ENCODE peak calls at places on chromosome 4, in four cellular contexts. V is glutamatergic neuron, M is RWPE1, T is PC-9. O is an unnamed sample.

GRCh38 chr4:169658970-169659735 is 38.8 kb downstream of the CLCN3 start:
- DNase-seq in V (no peak), T (no peak), M (no peak), O (peak)

GRCh38 chr4:57401586-57401985 is 291.4 kb upstream of the IGFBP7 start:
- DNase-seq in M (no peak), T (no peak), V (no peak), O (no peak)

GRCh38 chr4:30847157-30847556 is 127.0 kb downstream of the PCDH7 start:
- DNase-seq in T (no peak), M (no peak), V (no peak), O (no peak)

GRCh38 chr4:134024251-134024650 is 177.3 kb downstream of the PABPC4L start:
- DNase-seq in T (no peak), M (no peak), V (no peak), O (peak)

GRCh38 chr4:152591876-152592275 is 56.0 kb upstream of the FBXW7 start:
- DNase-seq in M (no peak), T (no peak), V (no peak), O (no peak)

GRCh38 chr4:106694232-106694631 is 325.7 kb upstream of the GIMD1 start:
- DNase-seq in T (no peak), M (no peak), V (no peak), O (no peak)

GRCh38 chr4:1384675-1385372 is 21.4 kb downstream of the NKX1-1 start:
- DNase-seq in T (no peak), M (no peak), V (peak), O (no peak)

GRCh38 chr4:185654311-185654710 is 119.0 kb upstream of the PDLIM3 start:
- DNase-seq in V (no peak), M (no peak), T (no peak), O (no peak)

GRCh38 chr4:107548211-107548905 is 171.7 kb downstream of the PAPSS1 start:
- DNase-seq in T (no peak), M (no peak), V (no peak), O (no peak)

GRCh38 chr4:41887821-41888699 is 47.2 kb upstream of the TMEM33 start:
- DNase-seq in V (peak), T (peak), M (no peak), O (peak)

GRCh38 chr4:102449751-102450352 is 51.3 kb upstream of the NFKB1 start:
- DNase-seq in M (peak), T (peak), V (no peak), O (peak)

GRCh38 chr4:163702736-163703135 is 208.2 kb downstream of the TMA16 start:
- DNase-seq in V (no peak), M (no peak), T (no peak), O (no peak)

GRCh38 chr4:169745291-169745690 is 12.5 kb downstream of the HPF1 start:
- DNase-seq in M (no peak), T (no peak), V (no peak), O (peak)

GRCh38 chr4:110231869-110232268 is 33.5 kb upstream of the ELOVL6 start:
- DNase-seq in M (peak), V (no peak), T (no peak), O (peak)

GRCh38 chr4:127383666-127384065 is 249.1 kb upstream of the INTU start:
- DNase-seq in V (no peak), T (no peak), M (no peak), O (no peak)

GRCh38 chr4:43251760-43252317 is 359.3 kb downstream of the GRXCR1 start:
- DNase-seq in T (no peak), M (no peak), V (no peak), O (peak)
- TF ChIP-seq CTCF in T (no peak), M (no peak), V (no peak), O (no peak)

DNA sequence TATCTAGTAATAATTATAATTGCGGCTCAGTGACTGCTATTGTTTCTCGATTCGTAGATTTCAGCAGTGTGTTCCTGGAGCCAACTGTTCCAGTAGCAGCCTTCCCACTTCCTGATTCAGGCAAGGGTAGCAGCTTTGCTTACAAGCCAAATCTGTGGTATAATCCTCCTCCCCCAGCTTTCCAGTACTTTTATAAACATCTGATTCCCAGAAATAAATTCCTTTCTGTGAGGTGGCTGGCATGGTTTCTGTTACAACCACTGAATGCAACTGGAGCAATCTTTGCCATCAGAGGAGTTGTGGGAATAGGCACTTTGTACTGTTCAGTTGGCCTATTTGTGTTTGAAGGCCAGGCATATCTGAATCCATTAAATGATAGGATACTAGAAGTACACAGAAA is 80.0 kb downstream of the GLRA3 start:
- DNase-seq in V (no peak), M (no peak), T (no peak), O (peak)
- TF ChIP-seq CTCF in V (no peak), M (no peak), T (no peak), O (no peak)

DNA sequence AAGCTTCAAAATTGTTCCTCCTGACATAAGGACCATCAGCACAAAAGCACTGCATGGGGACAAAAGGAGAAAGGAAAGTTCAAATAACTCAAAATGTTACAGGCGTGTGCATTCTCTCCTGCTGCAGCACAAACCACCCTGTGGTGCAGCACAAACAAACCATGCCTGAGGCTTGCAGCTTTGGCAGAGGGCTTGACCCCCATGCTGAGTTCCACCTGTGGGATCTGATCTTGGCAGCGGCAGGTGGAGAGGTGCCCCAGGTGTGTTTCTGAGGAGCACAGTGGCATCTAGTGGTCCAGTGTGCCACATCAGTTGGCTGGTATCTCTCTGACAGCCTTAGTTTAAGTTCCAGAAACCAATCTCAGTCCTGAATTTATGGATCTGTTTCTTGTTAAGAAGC is 164.6 kb downstream of the SOWAHB start:
- DNase-seq in T (peak), M (peak), V (no peak), O (peak)
- TF ChIP-seq CTCF in T (peak), M (peak), V (no peak), O (peak)

DNA sequence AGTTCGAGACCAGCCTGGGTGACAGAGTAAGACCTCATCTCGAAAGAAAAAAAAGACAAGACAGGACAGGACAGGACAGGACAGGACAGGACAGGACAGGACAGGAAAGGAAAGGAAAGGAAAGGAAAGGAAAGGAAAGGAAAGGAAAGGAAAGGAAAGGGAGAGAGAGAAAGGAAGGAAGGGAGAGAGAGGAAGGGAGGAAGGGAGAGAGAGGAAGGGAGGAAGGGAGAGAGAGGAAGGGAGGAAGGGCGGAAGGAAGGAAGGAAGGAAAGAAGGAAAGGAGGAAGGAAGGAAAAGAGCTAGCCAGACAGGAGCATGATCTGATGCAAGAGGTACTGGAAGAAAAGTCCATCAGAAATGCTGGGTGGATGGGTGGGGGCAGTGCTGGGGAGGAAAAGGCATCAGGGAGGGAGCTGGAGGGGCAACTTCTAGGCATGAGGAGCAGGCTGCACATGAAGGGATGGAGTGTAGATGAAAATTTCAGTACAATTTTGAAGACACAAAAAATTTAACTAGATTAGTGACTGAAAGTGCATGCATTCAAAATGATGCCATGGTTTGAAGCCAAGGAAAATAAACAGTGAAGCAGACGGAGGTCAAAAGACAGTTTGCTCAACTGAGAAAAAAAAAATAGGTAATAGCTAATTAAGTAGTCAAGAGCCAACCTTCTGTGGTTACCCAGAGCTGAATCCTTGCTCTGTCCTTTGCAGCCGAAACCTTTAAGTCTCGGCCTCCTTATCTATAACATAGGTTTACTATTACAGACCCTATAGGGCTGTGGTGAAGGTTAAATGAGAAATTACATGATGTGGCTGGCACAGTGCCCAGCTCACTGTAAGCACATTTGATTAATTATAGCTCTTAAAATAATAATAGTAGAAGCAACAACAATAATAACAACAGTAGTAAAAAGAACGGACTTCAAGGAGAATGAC is 59.9 kb downstream of the ZNF827 start:
- DNase-seq in M (no peak), T (no peak), V (no peak), O (peak)
- TF ChIP-seq CTCF in M (no peak), T (no peak), V (no peak), O (no peak)

DNA sequence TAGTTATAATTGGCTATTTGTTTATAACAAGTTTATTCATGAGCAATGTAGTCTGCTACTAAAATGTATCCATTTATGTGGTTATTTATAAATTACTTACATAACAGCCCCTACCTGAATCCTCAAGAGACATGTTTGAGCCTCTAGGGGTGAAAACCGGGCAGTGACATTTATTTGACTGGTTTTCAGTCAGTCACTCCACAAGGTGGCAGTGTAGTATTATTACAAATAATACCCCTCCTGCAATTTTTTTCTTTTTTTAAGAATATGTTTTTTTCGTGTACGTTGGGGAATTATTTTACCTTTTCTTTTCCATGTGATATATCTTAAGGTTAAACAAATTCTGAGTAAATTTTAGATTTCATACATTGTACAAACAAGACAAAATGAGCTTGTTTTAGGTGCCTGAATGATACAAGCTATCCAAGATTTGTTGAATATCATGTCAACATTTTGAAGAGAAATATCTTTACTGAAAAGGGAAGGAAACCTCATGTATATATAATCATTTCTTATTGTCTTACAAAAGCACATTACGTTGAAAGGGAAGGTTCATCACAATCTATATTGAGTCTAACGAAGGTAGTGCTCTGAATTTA is 598.7 kb upstream of the TECRL start:
- DNase-seq in T (peak), V (no peak), M (peak), O (peak)
- TF ChIP-seq CTCF in T (peak), V (peak), M (peak), O (peak)

DNA sequence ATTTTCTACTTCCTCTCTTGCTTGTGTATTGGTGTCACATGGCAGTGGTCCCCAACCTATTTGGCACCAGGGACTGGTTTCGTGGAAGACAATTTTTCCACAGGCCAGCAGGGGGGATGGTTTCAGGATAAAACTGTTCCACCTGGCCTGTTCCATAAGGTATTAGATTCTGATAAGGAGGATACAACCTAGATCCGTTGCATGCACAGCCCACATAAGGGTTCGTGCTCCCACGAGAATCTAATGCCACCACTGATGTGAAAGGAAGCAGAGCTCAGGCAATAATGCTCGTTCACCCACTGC is 38.3 kb downstream of the SEC31A start:
- DNase-seq in T (no peak), V (no peak), M (no peak), O (no peak)
- TF ChIP-seq CTCF in T (no peak), V (no peak), M (no peak), O (peak)

DNA sequence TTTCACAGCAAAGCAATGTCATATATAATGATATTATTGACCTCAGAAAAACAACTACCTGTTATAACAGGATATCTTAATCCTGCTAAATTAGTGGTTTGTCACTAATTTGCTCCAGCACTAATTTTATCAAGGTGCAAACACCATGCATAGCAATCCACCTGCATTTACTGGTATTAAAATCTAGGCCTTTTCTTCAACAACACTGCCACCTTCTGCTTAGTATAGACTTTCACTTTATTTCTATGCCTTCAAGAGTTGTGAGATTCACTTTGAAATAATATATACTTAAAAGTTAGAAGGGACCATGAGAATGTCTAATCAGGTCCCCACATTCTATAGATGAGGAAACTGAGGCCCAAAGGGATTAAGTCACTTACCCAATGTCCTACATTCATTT is 82.1 kb upstream of the IQCM start:
- DNase-seq in T (no peak), V (no peak), M (peak), O (peak)
- TF ChIP-seq CTCF in T (peak), V (no peak), M (peak), O (peak)

DNA sequence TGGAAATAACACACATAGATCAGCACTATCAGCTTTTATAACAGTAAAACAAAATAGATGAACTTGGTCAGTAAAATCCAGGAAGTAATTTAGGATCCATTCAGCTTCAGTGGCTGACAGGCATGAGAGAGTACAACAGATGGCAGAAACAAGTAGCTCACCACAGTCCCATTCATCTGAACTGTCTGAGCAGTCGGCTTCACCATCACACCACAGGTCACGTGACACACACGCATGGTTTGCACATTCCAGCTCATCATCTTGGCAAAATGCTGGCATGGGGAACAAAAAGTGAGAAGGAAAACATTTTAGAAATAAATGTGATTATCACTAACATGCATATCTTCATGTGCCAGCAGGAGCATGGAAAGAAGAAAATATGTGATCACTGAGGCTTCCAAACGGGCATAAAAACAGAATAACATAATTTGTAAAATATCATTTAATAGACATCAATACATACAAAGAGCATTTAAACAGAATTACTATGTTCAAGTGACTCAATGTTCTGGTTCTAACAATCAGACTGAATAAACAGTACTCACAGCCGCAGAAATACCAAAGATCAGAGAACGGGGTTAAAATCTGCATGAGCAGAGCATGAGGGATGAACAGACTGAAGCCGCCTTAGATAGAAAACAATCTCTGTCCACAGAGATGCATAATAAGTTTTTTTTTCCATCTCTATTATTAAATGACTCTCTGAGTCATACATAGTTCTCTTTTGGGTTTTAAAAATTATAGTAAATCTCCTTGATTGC is 158.1 kb downstream of the ATP10D start:
- DNase-seq in T (no peak), M (no peak), V (no peak), O (no peak)
- TF ChIP-seq CTCF in T (no peak), M (no peak), V (no peak), O (no peak)

DNA sequence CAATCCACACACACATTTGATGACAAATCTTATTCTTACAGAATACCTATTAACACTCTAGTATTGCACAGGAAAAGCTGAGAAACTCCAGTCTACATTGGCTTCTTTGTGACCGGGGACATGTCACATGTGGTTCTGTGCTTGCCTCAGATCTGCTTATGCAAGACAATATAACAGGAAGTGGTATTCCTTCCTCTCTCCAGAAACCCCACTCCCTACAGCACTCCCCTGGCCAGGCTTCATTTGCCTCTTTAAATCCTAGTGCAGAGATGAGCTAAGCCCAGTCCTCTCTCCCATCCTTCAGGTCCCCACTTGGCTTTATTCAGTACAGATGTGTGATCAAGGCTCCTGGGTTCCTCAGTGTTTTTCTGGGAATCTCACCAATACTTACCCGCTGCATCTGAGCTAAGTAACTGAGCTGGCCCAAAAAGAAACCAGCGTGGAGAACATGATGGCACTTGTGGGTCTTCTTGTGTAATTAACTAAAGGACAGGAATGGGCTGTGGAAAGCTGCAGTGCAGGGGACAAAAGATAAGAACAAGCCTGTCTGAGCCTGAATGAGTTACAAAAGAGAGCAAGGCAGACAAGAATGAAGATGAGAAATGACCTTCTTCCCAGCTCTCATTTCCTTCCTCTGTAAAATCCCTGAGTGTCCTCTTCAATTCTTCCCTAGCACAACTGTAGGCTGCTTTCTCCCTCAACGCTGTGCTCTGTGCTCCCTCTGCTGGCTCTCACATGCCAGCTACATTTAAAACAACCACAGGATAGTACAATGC is 105.6 kb downstream of the HNRNPD start:
- DNase-seq in M (peak), T (no peak), V (peak), O (peak)
- TF ChIP-seq CTCF in M (peak), T (peak), V (peak), O (peak)

O was measured in MCF 10A.